ENCODE peak calls at places on chromosomes 11 and 22, in nine cellular contexts. W is midbrain; O is activated CD8-positive, alpha-beta memory T cell treated with anti-CD3 and anti-CD28 coated beads, Interleukin-2, amount 10 ng/mL, durations not matched to agents 7 days and 5 days; N is GM23338; X is progenitor cell of endocrine pancreas; E is type B pancreatic cell; B is mammary epithelial cell; K is HFF-Myc; G is MM.1S. P is an unnamed sample.

GRCh38 chr11:72643547-72643946 is 30.7 kb downstream of the PDE2A start:
- DNase-seq in W (no peak), O (no peak), N (no peak), X (no peak), E (no peak), B (peak; percentile 78), K (no peak), G (no peak), P (peak; percentile 67)

GRCh38 chr22:36144886-36145541 is 15.5 kb downstream of the APOL3 start:
- DNase-seq in W (peak; percentile 83), O (peak; percentile 65), N (peak; percentile 84), X (peak; percentile 21), E (no peak), B (peak; percentile 33), K (peak; percentile 37), G (peak; percentile 20), P (peak; percentile 56)

GRCh38 chr11:73570415-73571114 is 27.3 kb downstream of the FAM168A start:
- DNase-seq in W (no peak), O (no peak), N (no peak), X (no peak), E (no peak), B (peak; percentile 99), K (no peak), G (no peak), P (no peak)

GRCh38 chr11:118287006-118287405 is 17.5 kb upstream of the CD3E start:
- DNase-seq in W (no peak), O (no peak), N (no peak), X (no peak), E (no peak), B (peak; percentile 68), K (peak; percentile 26), G (no peak), P (no peak)

GRCh38 chr22:46057762-46058420 is 80.9 kb upstream of the WNT7B start:
- DNase-seq in W (no peak), O (peak; percentile 67), N (no peak), X (no peak), E (no peak), B (peak; percentile 86), K (no peak), G (peak; percentile 89), P (no peak)

GRCh38 chr11:36447947-36448346 is 62.1 kb downstream of the TRAF6 start:
- DNase-seq in W (no peak), O (no peak), N (no peak), X (no peak), E (no peak), B (peak; percentile 67), K (no peak), G (no peak), P (peak; percentile 63)

GRCh38 chr11:123356539-123356938 is 73.5 kb upstream of the GRAMD1B start:
- DNase-seq in W (no peak), O (no peak), N (no peak), X (no peak), E (no peak), B (no peak), K (no peak), G (no peak), P (peak; percentile 31)

GRCh38 chr11:126176853-126177470 is 34.5 kb downstream of the RPUSD4 start:
- DNase-seq in W (no peak), O (no peak), N (no peak), X (no peak), E (no peak), B (no peak), K (no peak), G (no peak), P (no peak)

GRCh38 chr11:100849009-100849913 is 162.2 kb downstream of the ARHGAP42 start:
- DNase-seq in W (no peak), O (no peak), N (no peak), X (no peak), E (no peak), B (no peak), K (peak; percentile 82), G (no peak), P (peak; percentile 34)

GRCh38 chr11:26801601-26802000 is 79.7 kb upstream of the SLC5A12 start:
- DNase-seq in W (no peak), O (no peak), N (no peak), X (no peak), E (no peak), B (no peak), K (peak; percentile 30), G (no peak), P (no peak)

GRCh38 chr22:37905534-37906363 is at the start of gene MICALL1:
- DNase-seq in W (peak; percentile 41), O (peak; percentile 69), N (peak; percentile 82), X (peak; percentile 62), E (peak; percentile 81), B (peak; percentile 87), K (no peak), G (peak; percentile 80), P (peak; percentile 82)

GRCh38 chr11:17208257-17208999 is 642 bp upstream of the PIK3C2A start:
- DNase-seq in W (peak; percentile 52), O (peak; percentile 67), N (peak; percentile 90), X (peak; percentile 56), E (no peak), B (peak; percentile 81), K (peak; percentile 35), G (peak; percentile 78), P (peak; percentile 80)

GRCh38 chr11:122981388-122982264 is at the start of gene BSX:
- DNase-seq in W (peak; percentile 54), O (peak; percentile 67), N (peak; percentile 95), X (peak; percentile 79), E (peak; percentile 77), B (peak; percentile 53), K (no peak), G (peak; percentile 56), P (peak; percentile 62)